ENCODE peak calls at places on chromosomes 12 and 14, in four cellular contexts. O, V, L and U are unnamed samples.
A peak's percentile ranks its signal among the peaks of the same experiment; 100 is the strongest.

GRCh38 chr12:52087961-52088820 is 8.7 kb downstream of the SMIM41 start:
- DNase-seq in O (no peak), V (peak; percentile 27), L (peak; percentile 80), U (no peak)

GRCh38 chr12:6097384-6097783 is 27.1 kb downstream of the VWF start:
- DNase-seq in O (no peak), V (no peak), L (no peak), U (no peak)

GRCh38 chr12:77402726-77403125 is 337.4 kb upstream of the E2F7 start:
- DNase-seq in O (peak; percentile 15), V (peak; percentile 56), L (no peak), U (no peak)

GRCh38 chr12:124938606-124939427 is 24.4 kb upstream of the UBC start:
- DNase-seq in O (peak; percentile 33), V (no peak), L (no peak), U (peak; percentile 79)

GRCh38 chr12:120620624-120621023 is 19.8 kb upstream of the CABP1 start:
- DNase-seq in O (no peak), V (no peak), L (no peak), U (peak; percentile 74)

GRCh38 chr14:100677152-100677924 is 49.4 kb upstream of the DLK1 start:
- DNase-seq in O (no peak), V (peak; percentile 69), L (no peak), U (no peak)

GRCh38 chr12:113333877-113334785 is 778 bp downstream of the SLC8B1 start:
- DNase-seq in O (no peak), V (no peak), L (no peak), U (peak; percentile 26)

GRCh38 chr12:105933671-105934665 is 204.8 kb downstream of the NUAK1 start:
- DNase-seq in O (peak; percentile 58), V (no peak), L (no peak), U (peak; percentile 16)

GRCh38 chr12:27013606-27014084 is 539 bp downstream of the TM7SF3 start:
- DNase-seq in O (peak; percentile 20), V (no peak), L (no peak), U (peak; percentile 10)

GRCh38 chr14:47710581-47710980 is 35.2 kb upstream of the MDGA2 start:
- DNase-seq in O (no peak), V (no peak), L (no peak), U (no peak)

GRCh38 chr12:15829949-15830348 is 40.8 kb upstream of the EPS8 start:
- DNase-seq in O (peak; percentile 47), V (no peak), L (no peak), U (no peak)

GRCh38 chr12:29676676-29677075 is 107.1 kb downstream of the TMTC1 start:
- DNase-seq in O (no peak), V (no peak), L (no peak), U (no peak)

GRCh38 chr12:44654641-44655625 is 221.2 kb downstream of the NELL2 start:
- DNase-seq in O (no peak), V (no peak), L (peak; percentile 14), U (no peak)

GRCh38 chr12:108638141-108638823 is 4.6 kb upstream of the SELPLG start:
- DNase-seq in O (peak; percentile 93), V (no peak), L (no peak), U (peak; percentile 42)

GRCh38 chr12:22029491-22029890 is 16.5 kb upstream of the CMAS start:
- DNase-seq in O (no peak), V (no peak), L (no peak), U (no peak)

GRCh38 chr12:89343127-89343526 is 9.2 kb downstream of the DUSP6 start:
- DNase-seq in O (no peak), V (no peak), L (no peak), U (no peak)

GRCh38 chr12:57093412-57094193 is 4.7 kb downstream of the NAB2 start:
- DNase-seq in O (peak; percentile 89), V (no peak), L (peak; percentile 85), U (peak; percentile 67)

GRCh38 chr12:121748571-121749265 is 36.2 kb downstream of the TMEM120B start:
- DNase-seq in O (no peak), V (no peak), L (no peak), U (no peak)

GRCh38 chr12:6426882-6427671 is 17.7 kb upstream of the CD27 start:
- DNase-seq in O (no peak), V (no peak), L (peak; percentile 71), U (peak; percentile 58)

GRCh38 chr12:119980247-119980646 is 8.8 kb upstream of the BICDL1 start:
- DNase-seq in O (no peak), V (no peak), L (no peak), U (no peak)

GRCh38 chr12:96658075-96658474 is 168.7 kb downstream of the CFAP54 start:
- DNase-seq in O (no peak), V (no peak), L (no peak), U (no peak)

GRCh38 chr14:99230271-99231141 is 41.5 kb downstream of the BCL11B start:
- DNase-seq in O (no peak), V (no peak), L (no peak), U (peak; percentile 45)

GRCh38 chr14:102544745-102545460 is 35.3 kb upstream of the ANKRD9 start:
- DNase-seq in O (no peak), V (no peak), L (no peak), U (peak; percentile 78)

GRCh38 chr12:2450553-2450952 is 344.2 kb upstream of the FKBP4 start:
- DNase-seq in O (no peak), V (no peak), L (no peak), U (no peak)

GRCh38 chr12:13128291-13129000 is 25.0 kb upstream of the GSG1 start:
- DNase-seq in O (peak; percentile 89), V (no peak), L (no peak), U (no peak)

GRCh38 chr12:47293406-47293805 is 213.6 kb upstream of the AMIGO2 start:
- DNase-seq in O (no peak), V (no peak), L (no peak), U (no peak)

GRCh38 chr14:31897581-31898186 is 179.4 kb upstream of the ARHGAP5 start:
- DNase-seq in O (no peak), V (peak; percentile 2), L (no peak), U (peak; percentile 10)